ENCODE peak calls at places on chromosomes 13 and 19, in nine cellular contexts. N is heart left ventricle, R is Caco-2, D is neural progenitor cell, L is hepatocyte, V is SK-N-SH, E is A549, Q is cardiac fibroblast, A is breast epithelium. T is an unnamed sample.

GRCh38 chr19:5484398-5485285 is 29.4 kb downstream of the ZNRF4 start:
- DNase-seq in N (no peak), R (no peak), D (peak), L (peak), V (peak), E (no peak), Q (no peak), A (no peak), T (peak)

GRCh38 chr13:98519976-98520375 is 56.9 kb downstream of the STK24 start:
- DNase-seq in N (no peak), R (no peak), D (no peak), L (no peak), V (no peak), E (no peak), Q (no peak), A (no peak), T (no peak)

GRCh38 chr19:7926021-7926726 is at the start of gene CTXN1:
- DNase-seq in N (peak), R (peak), D (peak), L (peak), V (peak), E (peak), Q (peak), A (no peak), T (peak)

GRCh38 chr13:68124437-68125086 is 894.4 kb upstream of the PCDH9 start:
- DNase-seq in N (no peak), R (no peak), D (no peak), L (no peak), V (no peak), E (no peak), Q (no peak), A (no peak), T (no peak)

GRCh38 chr19:19115954-19116353 is 22.3 kb downstream of the TMEM161A start:
- DNase-seq in N (no peak), R (peak), D (peak), L (no peak), V (peak), E (no peak), Q (peak), A (no peak), T (no peak)

GRCh38 chr13:63696055-63696454 is 2280.4 kb upstream of the PCDH20 start:
- DNase-seq in N (no peak), R (no peak), D (no peak), L (no peak), V (no peak), E (no peak), Q (peak), A (no peak), T (no peak)

GRCh38 chr13:25169951-25170553 is 2.0 kb downstream of the AMER2 start:
- DNase-seq in N (no peak), R (no peak), D (no peak), L (no peak), V (peak), E (no peak), Q (no peak), A (no peak), T (no peak)

GRCh38 chr19:44051654-44052402 is at the start of gene ZNF223:
- DNase-seq in N (peak), R (peak), D (peak), L (peak), V (peak), E (peak), Q (peak), A (peak), T (peak)

GRCh38 chr13:74361274-74361673 is 227.1 kb upstream of the KLF12 start:
- DNase-seq in N (no peak), R (no peak), D (no peak), L (no peak), V (no peak), E (no peak), Q (no peak), A (no peak), T (no peak)

GRCh38 chr19:38173324-38174041 is 50.5 kb downstream of the DPF1 start:
- DNase-seq in N (peak), R (no peak), D (no peak), L (no peak), V (peak), E (no peak), Q (no peak), A (peak), T (peak)

GRCh38 chr19:6489278-6490061 is 7.9 kb upstream of the DENND1C start:
- DNase-seq in N (no peak), R (no peak), D (no peak), L (no peak), V (no peak), E (no peak), Q (no peak), A (no peak), T (no peak)

GRCh38 chr13:31951215-31951678 is 80.3 kb upstream of the FRY start:
- DNase-seq in N (peak), R (no peak), D (no peak), L (peak), V (no peak), E (no peak), Q (peak), A (peak), T (peak)

GRCh38 chr13:97223711-97224461 is 1.8 kb downstream of the MBNL2 start:
- DNase-seq in N (peak), R (peak), D (peak), L (peak), V (no peak), E (peak), Q (peak), A (peak), T (peak)

GRCh38 chr19:6264077-6264445 is 15.7 kb downstream of the MLLT1 start:
- DNase-seq in N (no peak), R (no peak), D (peak), L (no peak), V (no peak), E (no peak), Q (no peak), A (no peak), T (no peak)

GRCh38 chr13:31073859-31074718 is 87.6 kb downstream of the HSPH1 start:
- DNase-seq in N (no peak), R (no peak), D (peak), L (peak), V (no peak), E (no peak), Q (peak), A (peak), T (no peak)

GRCh38 chr19:54435551-54436016 is 13.4 kb upstream of the LENG8 start:
- DNase-seq in N (peak), R (no peak), D (no peak), L (no peak), V (no peak), E (no peak), Q (no peak), A (no peak), T (no peak)

GRCh38 chr19:18672606-18673337 is 10.7 kb upstream of the CRTC1 start:
- DNase-seq in N (no peak), R (peak), D (peak), L (no peak), V (no peak), E (no peak), Q (peak), A (no peak), T (peak)

GRCh38 chr19:51552996-51553725 is 17.9 kb upstream of the ZNF175 start:
- DNase-seq in N (peak), R (peak), D (peak), L (peak), V (peak), E (peak), Q (peak), A (no peak), T (peak)

GRCh38 chr13:87255394-87255793 is 415.8 kb upstream of the SLITRK5 start:
- DNase-seq in N (no peak), R (no peak), D (no peak), L (no peak), V (no peak), E (no peak), Q (no peak), A (no peak), T (no peak)

GRCh38 chr19:23779645-23780044 is 21.0 kb upstream of the ZNF681 start:
- DNase-seq in N (no peak), R (no peak), D (no peak), L (no peak), V (no peak), E (no peak), Q (no peak), A (no peak), T (no peak)

GRCh38 chr19:45767881-45768643 is 990 bp downstream of the SIX5 start:
- DNase-seq in N (peak), R (peak), D (peak), L (peak), V (peak), E (peak), Q (peak), A (peak), T (peak)

GRCh38 chr13:44809152-44809551 is 180.1 kb downstream of the NUFIP1 start:
- DNase-seq in N (no peak), R (no peak), D (no peak), L (peak), V (no peak), E (no peak), Q (no peak), A (no peak), T (peak)

GRCh38 chr19:38975861-38976271 is 324 bp upstream of the FBXO17 start:
- DNase-seq in N (no peak), R (peak), D (peak), L (peak), V (no peak), E (peak), Q (peak), A (no peak), T (no peak)

GRCh38 chr13:42539670-42540069 is 34.3 kb upstream of the TNFSF11 start:
- DNase-seq in N (no peak), R (no peak), D (no peak), L (no peak), V (no peak), E (no peak), Q (peak), A (no peak), T (no peak)

DNA sequence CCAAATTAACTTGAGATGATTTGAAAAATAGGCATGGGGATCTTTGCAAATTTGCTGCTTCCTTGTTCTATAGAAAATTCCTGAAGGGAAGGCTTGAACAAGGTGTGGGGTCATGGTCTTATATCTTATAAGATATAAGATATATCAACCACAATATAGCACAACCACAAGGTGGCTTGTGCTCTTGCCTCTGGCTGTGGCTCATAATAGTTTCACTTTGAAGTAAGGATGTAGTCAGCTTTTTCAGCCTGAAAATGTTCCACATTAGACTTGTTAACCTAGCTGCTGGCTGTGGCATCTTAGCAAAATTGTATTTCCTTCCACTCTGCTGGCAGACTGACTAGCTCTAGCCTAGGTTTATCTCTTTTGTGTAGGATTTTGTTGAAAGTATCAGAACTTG is 169.7 kb downstream of the KLF5 start:
- DNase-seq in N (no peak), R (no peak), D (no peak), L (peak), V (no peak), E (no peak), Q (peak), A (no peak), T (no peak)
- TF ChIP-seq CTCF in N (no peak), R (peak), D (no peak), L (no peak), V (peak), E (no peak), Q (no peak), A (no peak), T (no peak)

GRCh38 chr13:113581871-113582270 is 2.7 kb upstream of the TFDP1 start:
- DNase-seq in N (no peak), R (no peak), D (no peak), L (no peak), V (no peak), E (no peak), Q (no peak), A (no peak), T (no peak)
- H3K4me3 ChIP-seq in N (no peak), R (no peak), D (no peak), L (no peak), V (no peak), E (no peak), Q (no peak), A (no peak), T (no peak)

GRCh38 chr19:42985588-42985987 is 40.7 kb downstream of the PSG11 start:
- DNase-seq in N (no peak), R (no peak), D (no peak), L (no peak), V (no peak), E (no peak), Q (no peak), A (no peak), T (no peak)
- TF ChIP-seq CTCF in N (no peak), R (no peak), D (no peak), L (no peak), V (no peak), E (no peak), Q (no peak), A (no peak), T (no peak)

GRCh38 chr19:47499371-47499770 is 15.4 kb upstream of the KPTN start:
- DNase-seq in N (peak), R (no peak), D (no peak), L (no peak), V (no peak), E (no peak), Q (no peak), A (no peak), T (no peak)
- H3K4me3 ChIP-seq in N (no peak), R (no peak), D (no peak), L (no peak), V (no peak), E (no peak), Q (no peak), A (no peak), T (no peak)

DNA sequence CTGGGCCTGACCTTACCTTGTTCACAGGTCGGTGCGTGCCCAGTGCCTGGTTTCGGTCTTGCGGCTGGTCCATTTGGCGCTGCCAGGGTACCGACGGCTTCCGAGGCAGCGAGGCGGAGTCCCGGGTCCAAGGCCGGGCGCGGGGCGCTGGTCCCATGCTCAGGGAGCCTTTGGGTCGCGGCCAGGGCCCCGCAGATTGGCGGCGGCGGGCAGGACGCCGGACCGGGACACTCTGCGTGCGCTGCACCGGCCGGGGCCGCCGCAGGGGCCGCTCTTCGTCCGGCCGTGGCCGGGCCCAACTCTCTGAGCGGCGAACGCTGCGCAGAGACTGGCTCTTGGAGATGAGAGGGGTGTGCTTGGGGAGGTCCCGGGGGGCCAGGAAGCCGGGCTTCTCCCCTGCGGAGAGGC is 3.3 kb upstream of the WIZ start:
- DNase-seq in N (peak), R (no peak), D (peak), L (peak), V (peak), E (no peak), Q (no peak), A (no peak), T (peak)
- TF ChIP-seq CTCF in N (peak), R (no peak), D (peak), L (peak), V (peak), E (no peak), Q (peak), A (no peak), T (no peak)

GRCh38 chr13:20713014-20713376 is 9.5 kb downstream of the IL17D start:
- DNase-seq in N (no peak), R (no peak), D (peak), L (no peak), V (no peak), E (no peak), Q (peak), A (no peak), T (peak)
- H3K4me3 ChIP-seq in N (no peak), R (no peak), D (peak), L (no peak), V (peak), E (peak), Q (peak), A (peak), T (no peak)

GRCh38 chr13:37869756-37870488 is at the start of gene TRPC4:
- DNase-seq in N (peak), R (peak), D (peak), L (peak), V (peak), E (peak), Q (peak), A (no peak), T (peak)
- TF ChIP-seq CTCF in N (peak), R (no peak), D (peak), L (peak), V (peak), E (no peak), Q (peak), A (peak), T (no peak)

T was measured in thyroid gland.